ENCODE peak calls at places on chromosomes 1 and 21, in five cellular contexts. V is A549, G is GM12878, B is HCT116, W is K562. U is an unnamed sample.

GRCh38 chr1:170168263-170168662 is 22.5 kb downstream of the NTMT2 start:
- DNase-seq in V (no peak), G (no peak), B (no peak), W (no peak), U (no peak)

GRCh38 chr1:23062271-23062670 is 43.0 kb downstream of the KDM1A start:
- DNase-seq in V (no peak), G (no peak), B (no peak), W (no peak), U (no peak)

GRCh38 chr1:1371741-1372711 is 3.0 kb downstream of the AURKAIP1 start:
- DNase-seq in V (peak), G (no peak), B (no peak), W (peak), U (peak)

GRCh38 chr21:30102881-30103280 is 63.7 kb downstream of the CLDN17 start:
- DNase-seq in V (no peak), G (no peak), B (no peak), W (no peak), U (peak)

GRCh38 chr1:8533907-8534306 is 216.0 kb downstream of the SLC45A1 start:
- DNase-seq in V (no peak), G (no peak), B (no peak), W (no peak), U (no peak)

GRCh38 chr1:61983236-61983635 is 211.4 kb upstream of the L1TD1 start:
- DNase-seq in V (no peak), G (no peak), B (no peak), W (no peak), U (no peak)

GRCh38 chr1:55815745-55816455 is 600.7 kb upstream of the USP24 start:
- DNase-seq in V (no peak), G (no peak), B (no peak), W (no peak), U (no peak)

GRCh38 chr21:19508844-19509243 is 1105.3 kb upstream of the TMPRSS15 start:
- DNase-seq in V (no peak), G (no peak), B (no peak), W (no peak), U (no peak)

GRCh38 chr21:45765375-45765774 is 121.8 kb downstream of the PCBP3 start:
- DNase-seq in V (no peak), G (no peak), B (no peak), W (no peak), U (no peak)

GRCh38 chr21:45763506-45763905 is 120.0 kb downstream of the PCBP3 start:
- DNase-seq in V (no peak), G (no peak), B (no peak), W (no peak), U (no peak)

GRCh38 chr21:45763074-45763473 is 119.5 kb downstream of the PCBP3 start:
- DNase-seq in V (no peak), G (no peak), B (no peak), W (no peak), U (no peak)

GRCh38 chr21:45764792-45765191 is 121.3 kb downstream of the PCBP3 start:
- DNase-seq in V (no peak), G (no peak), B (no peak), W (no peak), U (no peak)

DNA sequence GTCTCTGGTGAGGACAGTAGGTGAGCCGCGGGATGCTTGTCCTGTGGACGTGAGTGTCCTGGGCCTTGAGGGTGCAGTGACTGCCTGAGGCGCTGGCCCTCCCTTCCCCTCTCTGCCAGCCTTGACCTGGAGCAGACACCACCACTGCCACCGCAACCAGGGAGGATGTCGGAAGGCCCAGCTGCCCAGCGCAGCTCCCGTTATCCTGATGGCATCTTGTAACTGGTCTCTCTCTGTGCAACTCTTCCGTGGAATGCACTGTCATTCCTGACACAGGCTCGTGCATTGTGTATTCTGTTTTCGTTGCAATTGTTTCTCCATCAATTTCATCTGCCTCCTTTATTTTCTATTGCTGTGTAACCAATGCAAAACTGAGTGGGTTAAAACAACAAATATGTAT is 118.2 kb downstream of the PCBP3 start:
- DNase-seq in V (no peak), G (no peak), B (no peak), W (no peak), U (no peak)
- H3K4me3 ChIP-seq in V (no peak), G (no peak), B (no peak), W (no peak), U (no peak)

GRCh38 chr1:182299728-182300581 is 91.6 kb downstream of the GLUL start:
- DNase-seq in V (no peak), G (no peak), B (no peak), W (peak), U (peak)
- TF ChIP-seq MAX in V (no peak), G (no peak), B (no peak), W (peak), U (peak)

GRCh38 chr1:54609301-54609921 is 13.9 kb downstream of the FAM151A start:
- DNase-seq in V (no peak), G (no peak), B (no peak), W (no peak), U (peak)
- H3K4me3 ChIP-seq in V (no peak), G (no peak), B (no peak), W (no peak), U (no peak)

GRCh38 chr1:164855930-164856329 is 296.9 kb downstream of the PBX1 start:
- DNase-seq in V (no peak), G (no peak), B (no peak), W (no peak), U (no peak)
- TF ChIP-seq MAX in V (no peak), G (no peak), B (no peak), W (no peak), U (no peak)

U was measured in NB4.